ENCODE peak calls at places on chromosomes 16 and 17, in ten cellular contexts. One of them, this sample, is unnamed.

GRCh38 chr16:11010576-11011221 is 66.3 kb downstream of the CLEC16A start:
- DNase-seq in left lung: no peak
- DNase-seq in transverse colon: no peak
- DNase-seq in tibial nerve: peak
- DNase-seq in H9: no peak
- DNase-seq in ovary: no peak
- DNase-seq in stomach: no peak
- DNase-seq in brain microvascular endothelial cell: no peak
- DNase-seq in left ventricle myocardium inferior: peak
- DNase-seq in PC-3: no peak
- DNase-seq in this sample: no peak

GRCh38 chr16:3173892-3174617 is 13.9 kb upstream of the OR1F1 start:
- DNase-seq in left lung: no peak
- DNase-seq in transverse colon: no peak
- DNase-seq in tibial nerve: no peak
- DNase-seq in H9: peak
- DNase-seq in ovary: no peak
- DNase-seq in stomach: no peak
- DNase-seq in brain microvascular endothelial cell: no peak
- DNase-seq in left ventricle myocardium inferior: no peak
- DNase-seq in PC-3: peak
- DNase-seq in this sample: no peak

GRCh38 chr16:82761236-82761635 is 134.5 kb downstream of the CDH13 start:
- DNase-seq in left lung: no peak
- DNase-seq in transverse colon: peak
- DNase-seq in tibial nerve: peak
- DNase-seq in H9: no peak
- DNase-seq in ovary: peak
- DNase-seq in stomach: peak
- DNase-seq in brain microvascular endothelial cell: peak
- DNase-seq in left ventricle myocardium inferior: peak
- DNase-seq in PC-3: no peak
- DNase-seq in this sample: peak

GRCh38 chr17:4598776-4599504 is 14.6 kb downstream of the SMTNL2 start:
- DNase-seq in left lung: peak
- DNase-seq in transverse colon: peak
- DNase-seq in tibial nerve: no peak
- DNase-seq in H9: no peak
- DNase-seq in ovary: peak
- DNase-seq in stomach: no peak
- DNase-seq in brain microvascular endothelial cell: no peak
- DNase-seq in left ventricle myocardium inferior: peak
- DNase-seq in PC-3: no peak
- DNase-seq in this sample: no peak

GRCh38 chr17:1865252-1866037 is 35.6 kb downstream of the RPA1 start:
- DNase-seq in left lung: no peak
- DNase-seq in transverse colon: peak
- DNase-seq in tibial nerve: peak
- DNase-seq in H9: no peak
- DNase-seq in ovary: no peak
- DNase-seq in stomach: peak
- DNase-seq in brain microvascular endothelial cell: peak
- DNase-seq in left ventricle myocardium inferior: no peak
- DNase-seq in PC-3: peak
- DNase-seq in this sample: no peak

GRCh38 chr16:48912360-48912759 is 302.4 kb upstream of the N4BP1 start:
- DNase-seq in left lung: no peak
- DNase-seq in transverse colon: no peak
- DNase-seq in tibial nerve: no peak
- DNase-seq in H9: peak
- DNase-seq in ovary: no peak
- DNase-seq in stomach: no peak
- DNase-seq in brain microvascular endothelial cell: no peak
- DNase-seq in left ventricle myocardium inferior: no peak
- DNase-seq in PC-3: peak
- DNase-seq in this sample: no peak

GRCh38 chr16:27799866-27800265 is 249.9 kb downstream of the KATNIP start:
- DNase-seq in left lung: no peak
- DNase-seq in transverse colon: no peak
- DNase-seq in tibial nerve: no peak
- DNase-seq in H9: no peak
- DNase-seq in ovary: no peak
- DNase-seq in stomach: no peak
- DNase-seq in brain microvascular endothelial cell: no peak
- DNase-seq in left ventricle myocardium inferior: no peak
- DNase-seq in PC-3: no peak
- DNase-seq in this sample: no peak

GRCh38 chr17:43975898-43976297 is 22.2 kb upstream of the PYY start:
- DNase-seq in left lung: no peak
- DNase-seq in transverse colon: no peak
- DNase-seq in tibial nerve: no peak
- DNase-seq in H9: no peak
- DNase-seq in ovary: no peak
- DNase-seq in stomach: no peak
- DNase-seq in brain microvascular endothelial cell: no peak
- DNase-seq in left ventricle myocardium inferior: no peak
- DNase-seq in PC-3: no peak
- DNase-seq in this sample: no peak

GRCh38 chr17:18187816-18188761 is 4.5 kb downstream of the ALKBH5 start:
- DNase-seq in left lung: no peak
- DNase-seq in transverse colon: no peak
- DNase-seq in tibial nerve: no peak
- DNase-seq in H9: no peak
- DNase-seq in ovary: no peak
- DNase-seq in stomach: no peak
- DNase-seq in brain microvascular endothelial cell: no peak
- DNase-seq in left ventricle myocardium inferior: peak
- DNase-seq in PC-3: peak
- DNase-seq in this sample: no peak

GRCh38 chr16:46972971-46973456 is 460 bp downstream of the DNAJA2 start:
- DNase-seq in left lung: peak
- DNase-seq in transverse colon: peak
- DNase-seq in tibial nerve: no peak
- DNase-seq in H9: peak
- DNase-seq in ovary: peak
- DNase-seq in stomach: peak
- DNase-seq in brain microvascular endothelial cell: no peak
- DNase-seq in left ventricle myocardium inferior: peak
- DNase-seq in PC-3: peak
- DNase-seq in this sample: peak

GRCh38 chr17:83041305-83041704 is 38.1 kb upstream of the METRNL start:
- DNase-seq in left lung: no peak
- DNase-seq in transverse colon: no peak
- DNase-seq in tibial nerve: no peak
- DNase-seq in H9: no peak
- DNase-seq in ovary: no peak
- DNase-seq in stomach: no peak
- DNase-seq in brain microvascular endothelial cell: no peak
- DNase-seq in left ventricle myocardium inferior: no peak
- DNase-seq in PC-3: no peak
- DNase-seq in this sample: no peak

GRCh38 chr17:75340636-75341035 is 51.4 kb upstream of the SLC25A19 start:
- DNase-seq in left lung: no peak
- DNase-seq in transverse colon: no peak
- DNase-seq in tibial nerve: no peak
- DNase-seq in H9: no peak
- DNase-seq in ovary: no peak
- DNase-seq in stomach: no peak
- DNase-seq in brain microvascular endothelial cell: no peak
- DNase-seq in left ventricle myocardium inferior: no peak
- DNase-seq in PC-3: no peak
- DNase-seq in this sample: no peak

GRCh38 chr16:1839554-1839953 is 12.5 kb downstream of the FAHD1 start:
- DNase-seq in left lung: no peak
- DNase-seq in transverse colon: no peak
- DNase-seq in tibial nerve: no peak
- DNase-seq in H9: no peak
- DNase-seq in ovary: no peak
- DNase-seq in stomach: no peak
- DNase-seq in brain microvascular endothelial cell: no peak
- DNase-seq in left ventricle myocardium inferior: no peak
- DNase-seq in PC-3: no peak
- DNase-seq in this sample: no peak

GRCh38 chr17:72743037-72743467 is 349.4 kb downstream of the SLC39A11 start:
- DNase-seq in left lung: no peak
- DNase-seq in transverse colon: no peak
- DNase-seq in tibial nerve: no peak
- DNase-seq in H9: peak
- DNase-seq in ovary: no peak
- DNase-seq in stomach: no peak
- DNase-seq in brain microvascular endothelial cell: no peak
- DNase-seq in left ventricle myocardium inferior: no peak
- DNase-seq in PC-3: no peak
- DNase-seq in this sample: no peak

GRCh38 chr17:41397003-41397665 is at the start of gene KRT31:
- DNase-seq in left lung: no peak
- DNase-seq in transverse colon: no peak
- DNase-seq in tibial nerve: no peak
- DNase-seq in H9: no peak
- DNase-seq in ovary: no peak
- DNase-seq in stomach: no peak
- DNase-seq in brain microvascular endothelial cell: no peak
- DNase-seq in left ventricle myocardium inferior: no peak
- DNase-seq in PC-3: no peak
- DNase-seq in this sample: no peak
- H3K27ac ChIP-seq in left lung: no peak
- H3K27ac ChIP-seq in transverse colon: no peak
- H3K27ac ChIP-seq in tibial nerve: no peak
- H3K27ac ChIP-seq in H9: no peak
- H3K27ac ChIP-seq in ovary: no peak
- H3K27ac ChIP-seq in stomach: no peak
- H3K27ac ChIP-seq in brain microvascular endothelial cell: no peak
- H3K27ac ChIP-seq in left ventricle myocardium inferior: no peak
- H3K27ac ChIP-seq in PC-3: no peak
- H3K27ac ChIP-seq in this sample: no peak

DNA sequence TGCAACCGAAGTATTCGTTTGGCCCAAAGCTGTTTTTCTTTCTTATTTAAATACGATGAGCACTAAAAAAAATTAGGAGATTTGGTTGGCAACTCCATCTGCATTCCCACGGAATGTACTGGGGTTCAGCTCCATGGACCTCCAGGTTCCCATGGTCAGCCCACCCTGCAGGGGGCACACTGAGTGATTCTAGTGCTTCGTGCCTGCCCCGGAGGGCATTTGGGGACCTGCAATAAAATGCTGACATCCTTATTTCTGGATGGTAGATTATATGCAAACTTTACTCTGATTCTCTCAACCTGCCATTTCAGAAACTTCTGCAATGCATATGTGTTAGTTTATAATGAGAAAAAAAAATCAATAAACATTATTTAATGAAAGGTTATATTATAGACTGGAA is 339.4 kb downstream of the XYLT1 start:
- DNase-seq in left lung: no peak
- DNase-seq in transverse colon: no peak
- DNase-seq in tibial nerve: no peak
- DNase-seq in H9: no peak
- DNase-seq in ovary: no peak
- DNase-seq in stomach: no peak
- DNase-seq in brain microvascular endothelial cell: no peak
- DNase-seq in left ventricle myocardium inferior: no peak
- DNase-seq in PC-3: no peak
- DNase-seq in this sample: no peak
- TF ChIP-seq CTCF in left lung: no peak
- TF ChIP-seq CTCF in transverse colon: no peak
- TF ChIP-seq CTCF in tibial nerve: no peak
- TF ChIP-seq CTCF in H9: peak
- TF ChIP-seq CTCF in ovary: no peak
- TF ChIP-seq CTCF in stomach: no peak
- TF ChIP-seq CTCF in brain microvascular endothelial cell: no peak
- TF ChIP-seq CTCF in left ventricle myocardium inferior: no peak
- TF ChIP-seq CTCF in PC-3: no peak
- TF ChIP-seq CTCF in this sample: no peak

GRCh38 chr16:85722497-85722896 is 28.4 kb downstream of the C16orf74 start:
- DNase-seq in left lung: no peak
- DNase-seq in transverse colon: no peak
- DNase-seq in tibial nerve: no peak
- DNase-seq in H9: no peak
- DNase-seq in ovary: no peak
- DNase-seq in stomach: no peak
- DNase-seq in brain microvascular endothelial cell: no peak
- DNase-seq in left ventricle myocardium inferior: no peak
- DNase-seq in PC-3: no peak
- DNase-seq in this sample: no peak

GRCh38 chr16:85724126-85724879 is 26.6 kb downstream of the C16orf74 start:
- DNase-seq in left lung: no peak
- DNase-seq in transverse colon: no peak
- DNase-seq in tibial nerve: no peak
- DNase-seq in H9: no peak
- DNase-seq in ovary: no peak
- DNase-seq in stomach: no peak
- DNase-seq in brain microvascular endothelial cell: no peak
- DNase-seq in left ventricle myocardium inferior: no peak
- DNase-seq in PC-3: no peak
- DNase-seq in this sample: no peak

GRCh38 chr16:85719605-85720318 is 31.0 kb upstream of the GINS2 start:
- DNase-seq in left lung: no peak
- DNase-seq in transverse colon: no peak
- DNase-seq in tibial nerve: no peak
- DNase-seq in H9: no peak
- DNase-seq in ovary: no peak
- DNase-seq in stomach: no peak
- DNase-seq in brain microvascular endothelial cell: no peak
- DNase-seq in left ventricle myocardium inferior: no peak
- DNase-seq in PC-3: no peak
- DNase-seq in this sample: no peak

GRCh38 chr16:85720319-85720637 is 30.6 kb downstream of the C16orf74 start:
- DNase-seq in left lung: no peak
- DNase-seq in transverse colon: peak
- DNase-seq in tibial nerve: no peak
- DNase-seq in H9: no peak
- DNase-seq in ovary: no peak
- DNase-seq in stomach: peak
- DNase-seq in brain microvascular endothelial cell: no peak
- DNase-seq in left ventricle myocardium inferior: peak
- DNase-seq in PC-3: peak
- DNase-seq in this sample: peak

DNA sequence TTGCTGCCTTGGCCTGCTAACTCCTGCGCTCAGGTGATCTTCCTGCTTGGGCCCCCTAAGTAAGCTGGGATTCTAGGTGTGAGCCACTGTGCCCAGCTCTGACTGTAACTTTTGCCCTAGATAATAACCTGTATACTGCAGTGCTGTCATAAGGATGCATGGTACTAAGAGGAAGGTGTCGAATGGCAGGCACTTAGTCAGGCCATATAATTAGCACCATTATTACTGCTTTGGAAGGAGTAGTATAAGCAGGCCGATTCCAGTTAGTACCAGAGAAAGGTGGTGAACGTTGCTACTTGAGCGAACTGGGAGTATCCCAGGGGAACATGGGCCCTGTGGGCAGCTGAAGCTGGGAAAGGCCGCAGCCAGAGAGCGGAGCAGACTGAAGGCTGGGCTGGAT is 28.8 kb downstream of the C16orf74 start:
- DNase-seq in left lung: no peak
- DNase-seq in transverse colon: no peak
- DNase-seq in tibial nerve: no peak
- DNase-seq in H9: no peak
- DNase-seq in ovary: no peak
- DNase-seq in stomach: no peak
- DNase-seq in brain microvascular endothelial cell: no peak
- DNase-seq in left ventricle myocardium inferior: no peak
- DNase-seq in PC-3: no peak
- DNase-seq in this sample: no peak
- H3K27ac ChIP-seq in left lung: no peak
- H3K27ac ChIP-seq in transverse colon: no peak
- H3K27ac ChIP-seq in tibial nerve: no peak
- H3K27ac ChIP-seq in H9: no peak
- H3K27ac ChIP-seq in ovary: no peak
- H3K27ac ChIP-seq in stomach: no peak
- H3K27ac ChIP-seq in brain microvascular endothelial cell: no peak
- H3K27ac ChIP-seq in left ventricle myocardium inferior: no peak
- H3K27ac ChIP-seq in PC-3: no peak
- H3K27ac ChIP-seq in this sample: no peak

GRCh38 chr16:24700549-24701392 is 28.7 kb upstream of the TNRC6A start:
- DNase-seq in left lung: peak
- DNase-seq in transverse colon: peak
- DNase-seq in tibial nerve: peak
- DNase-seq in H9: peak
- DNase-seq in ovary: peak
- DNase-seq in stomach: peak
- DNase-seq in brain microvascular endothelial cell: peak
- DNase-seq in left ventricle myocardium inferior: peak
- DNase-seq in PC-3: peak
- DNase-seq in this sample: no peak
- TF ChIP-seq CTCF in left lung: no peak
- TF ChIP-seq CTCF in transverse colon: peak
- TF ChIP-seq CTCF in tibial nerve: peak
- TF ChIP-seq CTCF in H9: peak
- TF ChIP-seq CTCF in ovary: peak
- TF ChIP-seq CTCF in stomach: no peak
- TF ChIP-seq CTCF in brain microvascular endothelial cell: peak
- TF ChIP-seq CTCF in left ventricle myocardium inferior: peak
- TF ChIP-seq CTCF in PC-3: peak
- TF ChIP-seq CTCF in this sample: no peak